ENCODE peak calls at places on chromosomes 13 and 19, in seven cellular contexts. K, R, Y, Z, S, G and E are unnamed samples.

GRCh38 chr13:78499802-78500201 is 103.5 kb downstream of the POU4F1 start:
- DNase-seq in Y (no peak), G (no peak), R (no peak), Z (no peak), S (no peak), K (no peak), E (no peak)

GRCh38 chr13:60169239-60170031 is 5.7 kb upstream of the DIAPH3 start:
- DNase-seq in Y (peak; percentile 12), R (no peak), G (no peak), Z (no peak), S (no peak), K (no peak), E (no peak)

GRCh38 chr13:51230473-51231105 is 8.4 kb downstream of the FAM124A start:
- DNase-seq in K (peak; percentile 82), Z (no peak), R (no peak), S (peak; percentile 89), G (no peak), Y (no peak), E (no peak)

GRCh38 chr19:1956868-1957492 is 16.0 kb downstream of the CSNK1G2 start:
- DNase-seq in R (no peak), Z (no peak), K (no peak), S (no peak), Y (no peak), G (no peak), E (no peak)

GRCh38 chr19:35223856-35224505 is 4.6 kb downstream of the FAM187B start:
- DNase-seq in R (no peak), Z (peak; percentile 14), S (no peak), Y (no peak), G (no peak), K (no peak), E (no peak)

GRCh38 chr19:4042731-4043082 is 24.0 kb downstream of the ZBTB7A start:
- DNase-seq in Z (no peak), Y (peak; percentile 32), K (no peak), S (no peak), R (no peak), G (no peak), E (no peak)

GRCh38 chr13:104522235-104523072 is 1456.2 kb upstream of the SLC10A2 start:
- DNase-seq in Z (no peak), R (no peak), Y (no peak), K (peak; percentile 24), S (no peak), G (no peak), E (no peak)

GRCh38 chr19:1856698-1857603 is 6.4 kb downstream of the KLF16 start:
- DNase-seq in K (peak; percentile 89), G (peak; percentile 89), S (peak; percentile 85), Y (peak; percentile 44), Z (peak; percentile 81), R (no peak), E (peak; percentile 68)

GRCh38 chr19:36136975-36137686 is 2.7 kb upstream of the CAPNS1 start:
- DNase-seq in S (peak; percentile 51), G (peak; percentile 90), K (peak; percentile 63), R (no peak), Y (peak; percentile 91), Z (peak; percentile 98), E (no peak)

GRCh38 chr13:49908637-49909036 is 27.5 kb downstream of the SPRYD7 start:
- DNase-seq in Y (no peak), S (no peak), G (no peak), K (no peak), R (no peak), Z (no peak), E (peak; percentile 8)

GRCh38 chr19:12092065-12092867 is 27.7 kb downstream of the ZNF844 start:
- DNase-seq in Y (peak; percentile 37), G (peak; percentile 93), Z (peak; percentile 10), S (peak; percentile 93), R (peak; percentile 8), K (peak; percentile 90), E (peak; percentile 69)

GRCh38 chr19:52170863-52171320 is 529 bp downstream of the ZNF836 start:
- DNase-seq in S (no peak), G (peak; percentile 66), K (peak; percentile 18), Z (no peak), Y (no peak), R (no peak), E (peak; percentile 33)

GRCh38 chr19:10335149-10336053 is 2.1 kb upstream of the RAVER1 start:
- DNase-seq in K (no peak), S (no peak), Y (no peak), R (no peak), Z (no peak), G (no peak), E (no peak)

GRCh38 chr13:110533771-110534670 is 27.5 kb downstream of the RAB20 start:
- DNase-seq in G (no peak), Y (no peak), S (no peak), Z (no peak), K (no peak), R (no peak), E (no peak)

GRCh38 chr13:73698859-73699258 is 435.3 kb downstream of the KLF12 start:
- DNase-seq in R (no peak), S (no peak), Z (no peak), G (no peak), K (no peak), Y (no peak), E (no peak)

GRCh38 chr13:80196756-80197155 is 144.2 kb downstream of the SPRY2 start:
- DNase-seq in G (no peak), S (no peak), K (no peak), Y (peak; percentile 51), R (no peak), Z (no peak), E (no peak)

GRCh38 chr19:18278521-18279265 is 2.7 kb downstream of the JUND start:
- DNase-seq in S (peak; percentile 39), R (no peak), Z (no peak), K (no peak), Y (no peak), G (no peak), E (no peak)

GRCh38 chr19:41799444-41800000 is 3.1 kb downstream of the CEACAM3 start:
- DNase-seq in Z (no peak), S (no peak), K (no peak), R (no peak), Y (peak; percentile 92), G (no peak), E (no peak)

GRCh38 chr19:1269478-1270167 is 491 bp downstream of the CIRBP start:
- DNase-seq in K (peak; percentile 87), Y (peak; percentile 78), S (peak; percentile 89), Z (peak; percentile 79), R (no peak), G (peak; percentile 95), E (peak; percentile 90)

GRCh38 chr13:104140557-104140956 is 1074.3 kb upstream of the SLC10A2 start:
- DNase-seq in G (no peak), K (no peak), R (no peak), S (peak; percentile 7), Z (peak; percentile 19), Y (peak; percentile 55), E (no peak)

GRCh38 chr13:96159731-96160130 is 69.8 kb downstream of the HS6ST3 start:
- DNase-seq in S (no peak), G (no peak), K (no peak), Y (no peak), Z (peak; percentile 62), R (no peak), E (no peak)

GRCh38 chr19:6516018-6516658 is 14.0 kb upstream of the TUBB4A start:
- DNase-seq in K (peak; percentile 93), R (no peak), G (peak; percentile 87), Y (peak; percentile 97), S (peak; percentile 96), Z (peak; percentile 88), E (peak; percentile 100)

GRCh38 chr19:43306097-43306496 is 36.8 kb upstream of the PSG9 start:
- DNase-seq in G (no peak), K (no peak), Y (peak; percentile 78), S (no peak), R (no peak), Z (no peak), E (no peak)

GRCh38 chr19:45883881-45884681 is 1.9 kb downstream of the IRF2BP1 start:
- DNase-seq in Z (no peak), R (no peak), S (no peak), Y (no peak), K (no peak), G (no peak), E (no peak)

GRCh38 chr13:46648166-46648607 is 95.2 kb downstream of the LRCH1 start:
- DNase-seq in S (no peak), Y (peak; percentile 13), R (no peak), Z (peak; percentile 19), K (no peak), G (no peak), E (peak; percentile 74)

DNA sequence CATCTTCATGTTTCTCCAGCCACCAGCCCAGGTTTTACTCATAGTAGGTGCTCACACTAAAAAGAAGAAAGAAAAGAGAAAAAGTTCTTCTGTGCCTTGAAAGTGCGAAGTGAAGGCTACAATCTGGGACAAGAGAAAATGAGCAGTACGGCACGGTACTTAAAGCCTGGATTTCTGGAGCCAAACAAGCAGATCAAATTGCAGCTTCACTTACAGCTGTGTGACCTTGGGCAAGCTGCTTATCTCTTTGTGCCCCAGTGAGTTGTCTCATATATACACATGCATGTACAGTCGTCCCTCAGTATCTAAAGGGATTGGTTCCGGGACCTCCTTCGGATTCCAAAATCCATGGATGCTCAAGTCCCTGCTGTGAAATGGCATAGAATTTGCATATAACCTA is 41.8 kb downstream of the GSX1 start:
- DNase-seq in S (no peak), K (no peak), Z (no peak), G (no peak), Y (no peak), R (no peak), E (no peak)
- H3K27me3 ChIP-seq in S (peaks cover 90% of the 10 kb centered on the region), K (peaks cover 99% of the 10 kb centered on the region), Z (peaks cover 2% of the 10 kb centered on the region), G (no peaks in the 10 kb centered on the region), Y (peaks cover 50% of the 10 kb centered on the region), R (no peaks in the 10 kb centered on the region), E (no peaks in the 10 kb centered on the region)

GRCh38 chr13:106337096-106337495 is 198.4 kb downstream of the EFNB2 start:
- DNase-seq in Y (peak; percentile 44), Z (no peak), R (no peak), S (no peak), K (no peak), G (no peak), E (no peak)
- H3K9me3 ChIP-seq in Y (peaks cover 9% of the 10 kb centered on the region), Z (peaks cover 11% of the 10 kb centered on the region), R (peaks cover 10% of the 10 kb centered on the region), S (no peaks in the 10 kb centered on the region), K (peaks cover 22% of the 10 kb centered on the region), G (no peaks in the 10 kb centered on the region), E (no peaks in the 10 kb centered on the region)

GRCh38 chr19:13865578-13866462 is 11.1 kb upstream of the NANOS3 start:
- DNase-seq in Y (no peak), K (no peak), R (no peak), S (peak; percentile 10), G (no peak), Z (no peak), E (peak; percentile 54)

GRCh38 chr19:13864513-13865242 is 12.3 kb upstream of the NANOS3 start:
- DNase-seq in G (no peak), Z (no peak), S (no peak), Y (no peak), K (no peak), R (no peak), E (no peak)

GRCh38 chr19:13866463-13867046 is 10.4 kb upstream of the NANOS3 start:
- DNase-seq in Y (no peak), S (no peak), K (no peak), Z (no peak), R (no peak), G (no peak), E (no peak)

GRCh38 chr19:13864223-13864512 is 12.8 kb upstream of the NANOS3 start:
- DNase-seq in K (no peak), S (no peak), R (no peak), Y (no peak), Z (no peak), G (no peak), E (no peak)

GRCh38 chr19:13865243-13865577 is 11.7 kb upstream of the NANOS3 start:
- DNase-seq in Y (no peak), G (no peak), K (no peak), S (no peak), R (no peak), Z (no peak), E (no peak)
- H3K27me3 ChIP-seq in Y (no peaks in the 10 kb centered on the region), G (peaks cover 3% of the 10 kb centered on the region), K (no peaks in the 10 kb centered on the region), S (peaks cover 28% of the 10 kb centered on the region), R (no peaks in the 10 kb centered on the region), Z (peaks cover 2% of the 10 kb centered on the region), E (no peaks in the 10 kb centered on the region)

GRCh38 chr19:23999821-24000610 is 85.3 kb downstream of the ZNF726 start:
- DNase-seq in Y (no peak), K (no peak), S (no peak), G (no peak), Z (peak; percentile 74), R (no peak), E (no peak)
- H3K9me3 ChIP-seq in Y (peaks cover 28% of the 10 kb centered on the region), K (no peaks in the 10 kb centered on the region), S (no peaks in the 10 kb centered on the region), G (no peaks in the 10 kb centered on the region), Z (peaks cover 67% of the 10 kb centered on the region), R (peaks cover 61% of the 10 kb centered on the region), E (no peaks in the 10 kb centered on the region)